ENCODE peak calls at places on chromosomes 16 and 17, in ten cellular contexts. C is cardiac muscle cell, F is body of pancreas, H is uterus, X is SK-N-SH, N is WERI-Rb-1, E is colonic mucosa, O is IMR-90, T is tibial artery, Z is neural progenitor cell. L is an unnamed sample.

GRCh38 chr17:41322264-41322902 is 6.9 kb upstream of the KRTAP17-1 start:
- DNase-seq in Z (peak; percentile 44), T (no peak), O (peak; percentile 79), C (peak; percentile 42), H (no peak), E (no peak), X (peak; percentile 50), F (no peak), N (no peak), L (no peak)

GRCh38 chr17:83067718-83068261 is 11.6 kb upstream of the METRNL start:
- DNase-seq in F (no peak), N (peak; percentile 68), H (no peak), O (peak; percentile 16), X (peak; percentile 61), Z (peak; percentile 57), T (peak; percentile 19), C (peak; percentile 50), E (no peak), L (no peak)

GRCh38 chr17:79811036-79811887 is 14.4 kb upstream of the CBX8 start:
- DNase-seq in E (no peak), H (no peak), T (no peak), O (no peak), Z (peak; percentile 57), F (peak; percentile 55), C (peak; percentile 80), X (peak; percentile 97), N (peak; percentile 66), L (no peak)

GRCh38 chr17:40304464-40304863 is 4.5 kb upstream of the RARA start:
- DNase-seq in N (peak; percentile 33), X (no peak), H (peak; percentile 54), E (no peak), T (no peak), F (no peak), Z (no peak), C (no peak), O (peak; percentile 87), L (no peak)

GRCh38 chr17:32497431-32498205 is 10.8 kb downstream of the CDK5R1 start:
- DNase-seq in F (no peak), X (no peak), T (no peak), O (no peak), N (peak; percentile 68), H (no peak), E (no peak), Z (no peak), C (no peak), L (no peak)

GRCh38 chr16:85891776-85892166 is 7.2 kb upstream of the IRF8 start:
- DNase-seq in X (no peak), C (no peak), O (no peak), F (no peak), N (no peak), E (peak; percentile 44), H (no peak), Z (no peak), T (no peak), L (no peak)

GRCh38 chr16:86391486-86391885 is 118.8 kb upstream of the FOXF1 start:
- DNase-seq in E (no peak), Z (no peak), F (no peak), C (no peak), X (no peak), N (no peak), T (no peak), O (peak; percentile 73), H (no peak), L (no peak)

GRCh38 chr16:84475643-84476240 is 28.7 kb downstream of the MEAK7 start:
- DNase-seq in E (no peak), X (no peak), F (no peak), O (peak; percentile 8), H (no peak), Z (no peak), T (no peak), N (no peak), C (no peak), L (no peak)

GRCh38 chr17:38557395-38557794 is 48.4 kb downstream of the SRCIN1 start:
- DNase-seq in C (no peak), F (no peak), T (no peak), E (no peak), O (no peak), H (no peak), X (no peak), N (no peak), Z (no peak), L (no peak)

GRCh38 chr17:6953689-6954088 is 42.2 kb upstream of the ALOX12 start:
- DNase-seq in C (no peak), H (no peak), X (no peak), O (no peak), F (no peak), T (no peak), N (no peak), E (no peak), Z (no peak), L (no peak)

GRCh38 chr16:46885960-46886763 is 2.0 kb downstream of the GPT2 start:
- DNase-seq in Z (peak; percentile 71), H (no peak), T (no peak), O (peak; percentile 81), X (peak; percentile 41), N (no peak), F (peak; percentile 78), E (no peak), C (peak; percentile 23), L (peak; percentile 13)

GRCh38 chr17:4444782-4445473 is 11.2 kb downstream of the SPNS3 start:
- DNase-seq in C (no peak), H (no peak), T (peak; percentile 42), O (no peak), N (no peak), Z (no peak), X (peak; percentile 79), F (peak; percentile 94), E (peak; percentile 87), L (peak; percentile 67)

GRCh38 chr17:82424001-82424862 is 5.8 kb upstream of the OGFOD3 start:
- DNase-seq in O (peak; percentile 32), H (peak; percentile 61), N (peak; percentile 66), T (no peak), C (peak; percentile 31), F (peak; percentile 54), X (peak; percentile 73), E (peak; percentile 44), Z (peak; percentile 74), L (no peak)

GRCh38 chr17:76981545-76982295 is 113.5 kb downstream of the MGAT5B start:
- DNase-seq in F (no peak), Z (peak; percentile 88), O (no peak), X (no peak), T (no peak), C (no peak), N (peak; percentile 82), E (no peak), H (no peak), L (no peak)

GRCh38 chr17:37147301-37147812 is 198.6 kb downstream of the AATF start:
- DNase-seq in H (no peak), X (no peak), F (no peak), E (no peak), T (no peak), Z (no peak), C (no peak), O (peak; percentile 33), N (no peak), L (no peak)

GRCh38 chr17:41785091-41785875 is 1.2 kb downstream of the JUP start:
- DNase-seq in T (no peak), X (peak; percentile 31), H (no peak), O (no peak), F (no peak), Z (peak; percentile 94), E (peak; percentile 45), C (peak; percentile 84), N (no peak), L (no peak)

GRCh38 chr17:21549107-21549687 is 143.1 kb upstream of the KCNJ18 start:
- DNase-seq in O (peak; percentile 83), F (no peak), T (no peak), Z (no peak), E (no peak), H (no peak), X (no peak), N (no peak), C (no peak), L (no peak)

GRCh38 chr17:35774499-35774898 is 13.8 kb downstream of the C17orf50 start:
- DNase-seq in X (peak; percentile 85), Z (no peak), C (no peak), O (peak; percentile 21), F (peak; percentile 52), H (peak; percentile 63), E (peak; percentile 82), N (no peak), T (peak; percentile 63), L (peak; percentile 87)
- TF ChIP-seq CTCF in X (no peak), Z (no peak), C (no peak), O (no peak), F (no peak), H (no peak), E (no peak), N (no peak), T (no peak), L (no peak)

DNA sequence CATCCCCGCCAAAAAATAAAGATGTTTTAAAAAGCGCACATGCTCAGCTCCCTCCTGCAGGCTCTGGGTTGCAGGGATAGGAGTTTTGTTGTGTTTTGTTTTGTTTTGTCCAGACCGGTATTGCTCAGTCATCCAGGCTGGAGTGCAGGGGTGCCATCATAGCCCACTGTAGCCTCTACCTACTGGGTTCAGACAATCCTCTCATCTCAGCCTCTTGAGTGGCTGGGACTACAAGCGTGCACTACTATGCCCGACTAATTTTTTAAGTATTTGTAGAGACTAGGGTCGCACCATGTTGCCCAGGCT is 661 bp downstream of the WWOX start:
- DNase-seq in E (no peak), N (no peak), C (no peak), T (no peak), F (no peak), O (no peak), X (no peak), Z (no peak), H (no peak), L (no peak)
- H3K27ac ChIP-seq in E (peak overlapping the region; percentile 88), N (peak overlapping the region; percentile 90), C (no peak overlapping the region), T (peak overlapping the region; percentile 85), F (peak overlapping the region; percentile 85), O (no peak overlapping the region), X (no peak overlapping the region), Z (no peak overlapping the region), H (peak overlapping the region; percentile 92), L (peak overlapping the region; percentile 92)

GRCh38 chr17:61699032-61699431 is 108.0 kb upstream of the NACA2 start:
- DNase-seq in H (no peak), O (no peak), F (no peak), C (no peak), Z (no peak), X (no peak), E (no peak), N (no peak), T (no peak), L (no peak)
- H3K4me3 ChIP-seq in H (no peak overlapping the region), O (no peak overlapping the region), F (no peak overlapping the region), C (no peak overlapping the region), Z (no peak overlapping the region), X (no peak overlapping the region), E (no peak overlapping the region), N (no peak overlapping the region), T (no peak overlapping the region), L (no peak overlapping the region)

GRCh38 chr16:81195907-81196534 is 42.5 kb upstream of the BCO1 start:
- DNase-seq in E (no peak), X (no peak), C (no peak), H (no peak), Z (no peak), T (no peak), N (no peak), O (no peak), F (no peak), L (no peak)

GRCh38 chr16:81201267-81201666 is 37.2 kb upstream of the BCO1 start:
- DNase-seq in X (no peak), H (no peak), T (no peak), F (peak; percentile 12), O (peak; percentile 10), N (no peak), C (no peak), Z (no peak), E (no peak), L (no peak)

GRCh38 chr16:81198635-81199034 is 39.9 kb upstream of the BCO1 start:
- DNase-seq in X (no peak), Z (no peak), O (no peak), E (no peak), T (no peak), N (no peak), H (no peak), F (no peak), C (peak; percentile 22), L (no peak)
- TF ChIP-seq CTCF in X (no peak), Z (peak; percentile 11), O (peak; percentile 36), E (no peak), T (no peak), N (peak; percentile 27), H (no peak), F (no peak), C (peak; percentile 30), L (no peak)